ENCODE peak calls at places on chromosomes 3 and 15, in nine cellular contexts. R is T1000; W is HepG2; Z is AG10803; X is stimulated activated naive CD8-positive, alpha-beta T cell treated with anti-CD3 and anti-CD28 coated beads, Interleukin-15, Interleukin-2, amounts not matched to agents 100 U/mL and 50 U/mL, for 24 hours; M is NCI-H1417; V is GM10248; J is stimulated activated CD8-positive, alpha-beta memory T cell treated with anti-CD3 and anti-CD28 coated beads, Interleukin-15, amount 100 ng/mL, for 24 hours; U is stimulated activated CD4-positive, alpha-beta T cell treated with anti-CD3 and anti-CD28 coated beads, Interleukin-2, amount 100 ng/mL, for 48 hours. O is an unnamed sample.

GRCh38 chr3:51983578-51984268 is 388 bp downstream of the ACY1 start:
- DNase-seq in R (no peak), W (no peak), Z (no peak), X (no peak), M (no peak), V (no peak), J (no peak), U (no peak), O (no peak)

GRCh38 chr3:96266395-96267187 is 547.8 kb upstream of the EPHA6 start:
- DNase-seq in R (no peak), W (peak), Z (no peak), X (no peak), M (no peak), V (no peak), J (no peak), U (no peak), O (no peak)

GRCh38 chr3:193563999-193564398 is 9.3 kb upstream of the ATP13A4 start:
- DNase-seq in R (no peak), W (peak), Z (no peak), X (no peak), M (no peak), V (no peak), J (no peak), U (no peak), O (no peak)

GRCh38 chr15:25378501-25378901 is 60.3 kb downstream of the UBE3A start:
- DNase-seq in R (no peak), W (no peak), Z (no peak), X (no peak), M (no peak), V (no peak), J (no peak), U (no peak), O (no peak)

GRCh38 chr3:58021072-58021959 is 13.1 kb downstream of the FLNB start:
- DNase-seq in R (no peak), W (peak), Z (no peak), X (no peak), M (peak), V (no peak), J (no peak), U (no peak), O (no peak)

GRCh38 chr15:74956648-74957300 is at the start of gene RPP25:
- DNase-seq in R (peak), W (peak), Z (peak), X (peak), M (peak), V (peak), J (peak), U (peak), O (no peak)

GRCh38 chr3:123122525-123123315 is 55.9 kb downstream of the PDIA5 start:
- DNase-seq in R (no peak), W (peak), Z (peak), X (no peak), M (no peak), V (no peak), J (no peak), U (no peak), O (no peak)

GRCh38 chr3:20326537-20326936 is 140.5 kb upstream of the SGO1 start:
- DNase-seq in R (no peak), W (no peak), Z (no peak), X (no peak), M (no peak), V (no peak), J (no peak), U (no peak), O (no peak)

GRCh38 chr3:57809609-57809968 is 53.5 kb downstream of the SLMAP start:
- DNase-seq in R (no peak), W (no peak), Z (no peak), X (no peak), M (no peak), V (no peak), J (no peak), U (no peak), O (no peak)

GRCh38 chr3:173538410-173538809 is 140.9 kb downstream of the NLGN1 start:
- DNase-seq in R (no peak), W (no peak), Z (no peak), X (no peak), M (no peak), V (no peak), J (no peak), U (no peak), O (no peak)

GRCh38 chr3:185764168-185764988 is 60.5 kb downstream of the IGF2BP2 start:
- DNase-seq in R (peak), W (no peak), Z (peak), X (no peak), M (no peak), V (no peak), J (no peak), U (no peak), O (no peak)

GRCh38 chr15:25568751-25569150 is 129.9 kb upstream of the UBE3A start:
- DNase-seq in R (no peak), W (no peak), Z (peak), X (no peak), M (no peak), V (no peak), J (no peak), U (no peak), O (no peak)

GRCh38 chr3:53227993-53228885 is 27.6 kb downstream of the TKT start:
- DNase-seq in R (no peak), W (no peak), Z (no peak), X (no peak), M (no peak), V (no peak), J (no peak), U (no peak), O (no peak)

GRCh38 chr15:90839187-90840071 is 29.0 kb upstream of the FURIN start:
- DNase-seq in R (no peak), W (peak), Z (no peak), X (peak), M (no peak), V (peak), J (no peak), U (peak), O (no peak)

GRCh38 chr3:11601446-11602241 is 42.1 kb downstream of the VGLL4 start:
- DNase-seq in R (no peak), W (no peak), Z (peak), X (peak), M (no peak), V (peak), J (no peak), U (no peak), O (no peak)

GRCh38 chr15:79432345-79433311 is 492 bp downstream of the MINAR1 start:
- DNase-seq in R (no peak), W (no peak), Z (peak), X (no peak), M (peak), V (no peak), J (no peak), U (no peak), O (no peak)

GRCh38 chr3:1611824-1612223 is 486.8 kb upstream of the CNTN4 start:
- DNase-seq in R (no peak), W (no peak), Z (no peak), X (no peak), M (no peak), V (no peak), J (no peak), U (no peak), O (no peak)

GRCh38 chr15:23081271-23081670 is 41.9 kb upstream of the TUBGCP5 start:
- DNase-seq in R (no peak), W (no peak), Z (no peak), X (no peak), M (no peak), V (no peak), J (no peak), U (no peak), O (no peak)

GRCh38 chr3:171788546-171789351 is 21.5 kb downstream of the PLD1 start:
- DNase-seq in R (no peak), W (peak), Z (peak), X (no peak), M (no peak), V (no peak), J (no peak), U (no peak), O (no peak)

GRCh38 chr3:183824761-183825379 is 507 bp downstream of the MAP6D1 start:
- DNase-seq in R (no peak), W (no peak), Z (no peak), X (peak), M (peak), V (no peak), J (no peak), U (no peak), O (no peak)

O was measured in substantia nigra.